ENCODE peak calls at places on chromosomes 2 and 18, in six cellular contexts. One of them, this sample, is unnamed.

GRCh38 chr2:121532894-121533293 is 2.2 kb downstream of the RNU4ATAC start:
- DNase-seq in HepG2: peak
- DNase-seq in endothelial cell of umbilical vein: no peak
- DNase-seq in K562: no peak
- DNase-seq in H1: no peak
- DNase-seq in HCT116: peak
- DNase-seq in this sample: no peak

GRCh38 chr2:174553811-174554493 is 43.7 kb downstream of the WIPF1 start:
- DNase-seq in HCT116: no peak
- DNase-seq in endothelial cell of umbilical vein: no peak
- DNase-seq in H1: no peak
- DNase-seq in HepG2: no peak
- DNase-seq in K562: no peak
- DNase-seq in this sample: no peak

GRCh38 chr2:116911520-116911919 is 903.0 kb upstream of the DDX18 start:
- DNase-seq in K562: no peak
- DNase-seq in HepG2: no peak
- DNase-seq in HCT116: no peak
- DNase-seq in endothelial cell of umbilical vein: no peak
- DNase-seq in H1: no peak
- DNase-seq in this sample: no peak

GRCh38 chr2:1603059-1603458 is 141.3 kb downstream of the PXDN start:
- DNase-seq in HepG2: no peak
- DNase-seq in H1: no peak
- DNase-seq in HCT116: no peak
- DNase-seq in endothelial cell of umbilical vein: no peak
- DNase-seq in K562: no peak
- DNase-seq in this sample: no peak

GRCh38 chr2:222982010-222982908 is 69.7 kb upstream of the KCNE4 start:
- DNase-seq in endothelial cell of umbilical vein: peak
- DNase-seq in HCT116: peak
- DNase-seq in HepG2: peak
- DNase-seq in H1: no peak
- DNase-seq in K562: no peak
- DNase-seq in this sample: no peak

GRCh38 chr2:248724-249123 is 15.1 kb downstream of the SH3YL1 start:
- DNase-seq in H1: no peak
- DNase-seq in K562: no peak
- DNase-seq in endothelial cell of umbilical vein: no peak
- DNase-seq in HepG2: no peak
- DNase-seq in HCT116: no peak
- DNase-seq in this sample: no peak

GRCh38 chr18:48866028-48866733 is 84.6 kb downstream of the SMAD7 start:
- DNase-seq in H1: no peak
- DNase-seq in HCT116: no peak
- DNase-seq in K562: no peak
- DNase-seq in endothelial cell of umbilical vein: peak
- DNase-seq in HepG2: no peak
- DNase-seq in this sample: no peak

GRCh38 chr2:128422571-128422970 is 103.9 kb upstream of the HS6ST1 start:
- DNase-seq in endothelial cell of umbilical vein: no peak
- DNase-seq in K562: no peak
- DNase-seq in H1: no peak
- DNase-seq in HepG2: no peak
- DNase-seq in HCT116: no peak
- DNase-seq in this sample: no peak

GRCh38 chr2:29841386-29842004 is 79.9 kb downstream of the ALK start:
- DNase-seq in endothelial cell of umbilical vein: peak
- DNase-seq in H1: peak
- DNase-seq in HCT116: peak
- DNase-seq in HepG2: peak
- DNase-seq in K562: peak
- DNase-seq in this sample: peak

GRCh38 chr2:240988146-240988545 is 10.3 kb upstream of the SNED1 start:
- DNase-seq in endothelial cell of umbilical vein: no peak
- DNase-seq in HepG2: no peak
- DNase-seq in K562: no peak
- DNase-seq in HCT116: no peak
- DNase-seq in H1: no peak
- DNase-seq in this sample: no peak

GRCh38 chr2:42169869-42170465 is 814 bp downstream of the EML4 start:
- DNase-seq in HepG2: no peak
- DNase-seq in H1: no peak
- DNase-seq in K562: no peak
- DNase-seq in endothelial cell of umbilical vein: no peak
- DNase-seq in HCT116: no peak
- DNase-seq in this sample: no peak

GRCh38 chr18:55395811-55396210 is 192.2 kb downstream of the TCF4 start:
- DNase-seq in HCT116: no peak
- DNase-seq in endothelial cell of umbilical vein: no peak
- DNase-seq in HepG2: no peak
- DNase-seq in H1: no peak
- DNase-seq in K562: no peak
- DNase-seq in this sample: no peak

GRCh38 chr2:101809656-101810055 is 112.1 kb downstream of the MAP4K4 start:
- DNase-seq in K562: no peak
- DNase-seq in endothelial cell of umbilical vein: no peak
- DNase-seq in H1: no peak
- DNase-seq in HepG2: no peak
- DNase-seq in HCT116: no peak
- DNase-seq in this sample: no peak

GRCh38 chr2:166665991-166666940 is 172.2 kb upstream of the SCN7A start:
- DNase-seq in K562: no peak
- DNase-seq in endothelial cell of umbilical vein: no peak
- DNase-seq in HepG2: no peak
- DNase-seq in H1: no peak
- DNase-seq in HCT116: no peak
- DNase-seq in this sample: peak

GRCh38 chr18:59423251-59423650 is 64.2 kb upstream of the LMAN1 start:
- DNase-seq in K562: no peak
- DNase-seq in H1: no peak
- DNase-seq in HepG2: no peak
- DNase-seq in endothelial cell of umbilical vein: no peak
- DNase-seq in HCT116: no peak
- DNase-seq in this sample: no peak

GRCh38 chr2:85259101-85259590 is 68.6 kb downstream of the TGOLN2 start:
- DNase-seq in HCT116: no peak
- DNase-seq in H1: no peak
- DNase-seq in K562: no peak
- DNase-seq in HepG2: no peak
- DNase-seq in endothelial cell of umbilical vein: no peak
- DNase-seq in this sample: peak

GRCh38 chr2:86170449-86170848 is 24.8 kb downstream of the IMMT start:
- DNase-seq in K562: no peak
- DNase-seq in H1: no peak
- DNase-seq in HCT116: no peak
- DNase-seq in HepG2: no peak
- DNase-seq in endothelial cell of umbilical vein: no peak
- DNase-seq in this sample: no peak

GRCh38 chr2:33723322-33723721 is 124.2 kb upstream of the FAM98A start:
- DNase-seq in HepG2: no peak
- DNase-seq in HCT116: no peak
- DNase-seq in K562: no peak
- DNase-seq in endothelial cell of umbilical vein: no peak
- DNase-seq in H1: no peak
- DNase-seq in this sample: no peak

GRCh38 chr2:191217580-191217979 is 27.6 kb upstream of the MYO1B start:
- DNase-seq in HepG2: peak
- DNase-seq in H1: no peak
- DNase-seq in endothelial cell of umbilical vein: no peak
- DNase-seq in K562: no peak
- DNase-seq in HCT116: no peak
- DNase-seq in this sample: no peak

GRCh38 chr2:101842471-101842870 is 145.0 kb downstream of the MAP4K4 start:
- DNase-seq in HepG2: no peak
- DNase-seq in endothelial cell of umbilical vein: peak
- DNase-seq in H1: no peak
- DNase-seq in HCT116: no peak
- DNase-seq in K562: no peak
- DNase-seq in this sample: no peak

GRCh38 chr2:219901155-219901554 is 273.7 kb downstream of the SLC4A3 start:
- DNase-seq in HepG2: no peak
- DNase-seq in endothelial cell of umbilical vein: no peak
- DNase-seq in H1: no peak
- DNase-seq in K562: no peak
- DNase-seq in HCT116: no peak
- DNase-seq in this sample: no peak

GRCh38 chr2:231359948-231360347 is 35.6 kb upstream of the B3GNT7 start:
- DNase-seq in H1: no peak
- DNase-seq in HCT116: no peak
- DNase-seq in K562: no peak
- DNase-seq in endothelial cell of umbilical vein: no peak
- DNase-seq in HepG2: no peak
- DNase-seq in this sample: no peak

GRCh38 chr2:8457620-8458255 is 224.1 kb upstream of the ID2 start:
- DNase-seq in HepG2: no peak
- DNase-seq in K562: no peak
- DNase-seq in HCT116: no peak
- DNase-seq in endothelial cell of umbilical vein: no peak
- DNase-seq in H1: no peak
- DNase-seq in this sample: no peak

GRCh38 chr2:180442860-180443644 is 436.0 kb upstream of the CWC22 start:
- DNase-seq in HepG2: no peak
- DNase-seq in K562: no peak
- DNase-seq in HCT116: no peak
- DNase-seq in H1: no peak
- DNase-seq in endothelial cell of umbilical vein: no peak
- DNase-seq in this sample: no peak

GRCh38 chr18:427005-427404 is 73.5 kb downstream of the COLEC12 start:
- DNase-seq in K562: no peak
- DNase-seq in HepG2: no peak
- DNase-seq in HCT116: no peak
- DNase-seq in endothelial cell of umbilical vein: no peak
- DNase-seq in H1: no peak
- DNase-seq in this sample: no peak

DNA sequence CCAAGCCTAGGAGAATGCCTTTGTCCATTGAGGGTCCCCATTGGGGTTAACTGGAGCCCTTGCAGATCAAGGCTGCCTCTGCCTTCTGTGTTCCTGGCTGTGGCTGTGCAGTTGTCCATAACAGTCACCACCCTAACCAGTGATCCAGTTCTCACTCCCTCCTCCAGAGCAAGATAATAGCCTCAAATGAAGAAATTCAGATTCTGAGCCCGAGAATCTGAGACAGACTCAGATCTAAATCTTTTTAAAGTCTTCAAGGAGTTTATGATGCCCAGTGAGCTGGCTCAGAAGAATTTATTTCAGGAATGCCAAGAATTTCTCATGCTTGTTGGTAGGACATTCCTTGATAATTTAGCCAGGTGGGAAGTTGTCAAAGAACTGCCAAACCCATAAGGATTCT is 44.3 kb upstream of the RAB6C start:
- DNase-seq in endothelial cell of umbilical vein: no peak
- DNase-seq in HCT116: no peak
- DNase-seq in H1: no peak
- DNase-seq in HepG2: no peak
- DNase-seq in K562: no peak
- DNase-seq in this sample: no peak
- H3K9ac ChIP-seq in endothelial cell of umbilical vein: no peak
- H3K9ac ChIP-seq in HCT116: no peak
- H3K9ac ChIP-seq in H1: no peak
- H3K9ac ChIP-seq in HepG2: no peak
- H3K9ac ChIP-seq in K562: no peak
- H3K9ac ChIP-seq in this sample: no peak

GRCh38 chr18:37332764-37333420 is 232.7 kb downstream of the CELF4 start:
- DNase-seq in HepG2: no peak
- DNase-seq in HCT116: no peak
- DNase-seq in endothelial cell of umbilical vein: no peak
- DNase-seq in K562: no peak
- DNase-seq in H1: no peak
- DNase-seq in this sample: no peak
- H3K4me3 ChIP-seq in HepG2: no peak
- H3K4me3 ChIP-seq in HCT116: no peak
- H3K4me3 ChIP-seq in endothelial cell of umbilical vein: no peak
- H3K4me3 ChIP-seq in K562: no peak
- H3K4me3 ChIP-seq in H1: no peak
- H3K4me3 ChIP-seq in this sample: no peak

GRCh38 chr2:37111971-37112370 is 27.7 kb downstream of the GPATCH11 start:
- DNase-seq in HCT116: no peak
- DNase-seq in HepG2: no peak
- DNase-seq in H1: no peak
- DNase-seq in endothelial cell of umbilical vein: no peak
- DNase-seq in K562: no peak
- DNase-seq in this sample: no peak

GRCh38 chr2:37119182-37119581 is 34.9 kb downstream of the GPATCH11 start:
- DNase-seq in endothelial cell of umbilical vein: no peak
- DNase-seq in HCT116: no peak
- DNase-seq in H1: no peak
- DNase-seq in HepG2: peak
- DNase-seq in K562: no peak
- DNase-seq in this sample: no peak

GRCh38 chr2:37117566-37117965 is 33.2 kb downstream of the GPATCH11 start:
- DNase-seq in H1: no peak
- DNase-seq in endothelial cell of umbilical vein: no peak
- DNase-seq in HCT116: no peak
- DNase-seq in HepG2: no peak
- DNase-seq in K562: no peak
- DNase-seq in this sample: no peak
- TF ChIP-seq POLR2AphosphoS5 in H1: no peak
- TF ChIP-seq POLR2AphosphoS5 in endothelial cell of umbilical vein: no peak
- TF ChIP-seq POLR2AphosphoS5 in HCT116: no peak
- TF ChIP-seq POLR2AphosphoS5 in HepG2: no peak
- TF ChIP-seq POLR2AphosphoS5 in K562: no peak
- TF ChIP-seq POLR2AphosphoS5 in this sample: no peak

GRCh38 chr2:119732026-119732425 is 27.7 kb upstream of the PTPN4 start:
- DNase-seq in H1: no peak
- DNase-seq in HepG2: no peak
- DNase-seq in endothelial cell of umbilical vein: no peak
- DNase-seq in K562: no peak
- DNase-seq in HCT116: no peak
- DNase-seq in this sample: no peak

GRCh38 chr2:119734051-119734450 is 25.7 kb upstream of the PTPN4 start:
- DNase-seq in HCT116: no peak
- DNase-seq in H1: no peak
- DNase-seq in HepG2: no peak
- DNase-seq in K562: no peak
- DNase-seq in endothelial cell of umbilical vein: no peak
- DNase-seq in this sample: no peak

GRCh38 chr2:119736021-119736420 is 23.7 kb upstream of the PTPN4 start:
- DNase-seq in K562: no peak
- DNase-seq in HepG2: no peak
- DNase-seq in endothelial cell of umbilical vein: no peak
- DNase-seq in H1: no peak
- DNase-seq in HCT116: no peak
- DNase-seq in this sample: no peak

GRCh38 chr2:119732451-119733164 is 27.1 kb upstream of the PTPN4 start:
- DNase-seq in K562: no peak
- DNase-seq in endothelial cell of umbilical vein: no peak
- DNase-seq in H1: no peak
- DNase-seq in HCT116: no peak
- DNase-seq in HepG2: no peak
- DNase-seq in this sample: no peak

DNA sequence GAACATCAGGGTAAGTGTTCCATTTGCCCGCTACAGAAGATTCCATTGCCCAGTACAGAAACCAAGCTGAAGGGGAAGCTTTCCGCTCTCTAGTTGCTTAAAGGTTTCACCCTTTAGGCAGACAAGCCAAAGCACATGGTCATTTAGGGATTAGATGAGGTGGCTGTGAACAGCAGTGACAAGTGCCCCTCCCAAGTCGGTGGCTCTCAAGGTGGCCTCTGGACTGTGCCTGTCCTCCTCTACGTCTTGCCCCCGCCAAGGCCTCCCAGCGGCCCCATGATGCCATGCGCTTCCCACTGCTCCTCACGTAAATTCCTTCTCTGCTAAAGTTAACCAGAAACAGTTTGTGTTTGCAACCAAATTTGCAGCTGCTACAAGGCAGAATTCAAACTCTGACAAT is 24.2 kb upstream of the PTPN4 start:
- DNase-seq in K562: no peak
- DNase-seq in endothelial cell of umbilical vein: no peak
- DNase-seq in HCT116: no peak
- DNase-seq in H1: no peak
- DNase-seq in HepG2: no peak
- DNase-seq in this sample: no peak
- H3K9ac ChIP-seq in K562: no peak
- H3K9ac ChIP-seq in endothelial cell of umbilical vein: no peak
- H3K9ac ChIP-seq in HCT116: no peak
- H3K9ac ChIP-seq in H1: no peak
- H3K9ac ChIP-seq in HepG2: no peak
- H3K9ac ChIP-seq in this sample: no peak